ENCODE peak calls at places on chromosomes 11 and 22, in six cellular contexts. E, Y, A, N, O and T are unnamed samples.

GRCh38 chr11:121687961-121688566 is 235.3 kb upstream of the SORL1-AS1 start:
- DNase-seq in O (no peak), E (no peak), N (no peak), Y (peak; percentile 58), A (no peak), T (peak; percentile 16)

GRCh38 chr22:36344106-36344827 is 43.5 kb downstream of the MYH9 start:
- DNase-seq in E (no peak), A (no peak), N (no peak), O (no peak), Y (no peak), T (no peak)

GRCh38 chr11:46249103-46249942 is 28.1 kb upstream of the CREB3L1 start:
- DNase-seq in O (no peak), A (no peak), Y (no peak), E (no peak), N (no peak), T (no peak)

GRCh38 chr11:74366576-74366975 is 31.7 kb downstream of the PGM2L1 start:
- DNase-seq in N (no peak), A (no peak), E (no peak), O (no peak), Y (peak; percentile 38), T (peak; percentile 4)

GRCh38 chr11:64489831-64490441 is 101.1 kb upstream of the SLC22A12 start:
- DNase-seq in E (peak; percentile 43), A (peak; percentile 60), O (no peak), Y (peak; percentile 84), N (peak; percentile 66), T (peak; percentile 57)

GRCh38 chr11:40819230-40819629 is 640.2 kb downstream of the LRRC4C start:
- DNase-seq in Y (peak; percentile 48), O (no peak), A (no peak), E (no peak), N (no peak), T (no peak)

GRCh38 chr11:45233121-45233803 is 52.9 kb downstream of the SYT13 start:
- DNase-seq in N (peak; percentile 83), A (peak; percentile 57), E (peak; percentile 60), Y (peak; percentile 87), O (peak; percentile 69), T (peak; percentile 66)

GRCh38 chr22:27099896-27100295 is 442.5 kb downstream of the MIAT start:
- DNase-seq in A (no peak), E (no peak), N (no peak), Y (peak; percentile 61), O (no peak), T (no peak)

GRCh38 chr11:117584056-117584830 is 212.8 kb downstream of the DSCAML1 start:
- DNase-seq in N (no peak), Y (no peak), O (no peak), A (no peak), E (no peak), T (peak; percentile 41)

GRCh38 chr22:23237841-23238240 is 57.5 kb downstream of the BCR start:
- DNase-seq in N (no peak), O (no peak), E (no peak), A (no peak), Y (no peak), T (no peak)

GRCh38 chr11:2589538-2589934 is 110.3 kb downstream of the KCNQ1OT1 start:
- DNase-seq in A (peak; percentile 1), N (peak; percentile 30), O (peak; percentile 43), E (no peak), Y (no peak), T (no peak)

GRCh38 chr11:78654071-78654470 is 79.4 kb upstream of the NARS2 start:
- DNase-seq in O (no peak), E (no peak), Y (peak; percentile 17), A (no peak), N (no peak), T (no peak)

GRCh38 chr11:101438126-101438525 is 145.7 kb downstream of the TRPC6 start:
- DNase-seq in E (no peak), Y (no peak), N (no peak), O (no peak), A (no peak), T (peak; percentile 31)

GRCh38 chr11:123357990-123358827 is 71.9 kb upstream of the GRAMD1B start:
- DNase-seq in Y (peak; percentile 64), N (peak; percentile 56), A (peak; percentile 57), O (no peak), E (peak; percentile 27), T (peak; percentile 6)

GRCh38 chr11:115389790-115390189 is 114.4 kb downstream of the CADM1 start:
- DNase-seq in N (no peak), Y (no peak), O (no peak), E (no peak), A (no peak), T (no peak)

GRCh38 chr11:86488553-86488952 is 113.9 kb downstream of the CCDC81 start:
- DNase-seq in O (no peak), Y (no peak), A (no peak), N (no peak), E (no peak), T (no peak)

GRCh38 chr11:2762451-2762850 is 62.7 kb upstream of the KCNQ1OT1 start:
- DNase-seq in O (no peak), A (no peak), Y (no peak), N (no peak), E (peak; percentile 13), T (no peak)

GRCh38 chr11:119728651-119729580 is at the start of gene NECTIN1:
- DNase-seq in Y (peak; percentile 87), E (peak; percentile 90), O (peak; percentile 89), A (peak; percentile 96), N (peak; percentile 91), T (peak; percentile 85)

GRCh38 chr11:76859708-76860233 is 947 bp upstream of the ACER3 start:
- DNase-seq in O (no peak), Y (peak; percentile 10), N (peak; percentile 56), A (no peak), E (no peak), T (no peak)

DNA sequence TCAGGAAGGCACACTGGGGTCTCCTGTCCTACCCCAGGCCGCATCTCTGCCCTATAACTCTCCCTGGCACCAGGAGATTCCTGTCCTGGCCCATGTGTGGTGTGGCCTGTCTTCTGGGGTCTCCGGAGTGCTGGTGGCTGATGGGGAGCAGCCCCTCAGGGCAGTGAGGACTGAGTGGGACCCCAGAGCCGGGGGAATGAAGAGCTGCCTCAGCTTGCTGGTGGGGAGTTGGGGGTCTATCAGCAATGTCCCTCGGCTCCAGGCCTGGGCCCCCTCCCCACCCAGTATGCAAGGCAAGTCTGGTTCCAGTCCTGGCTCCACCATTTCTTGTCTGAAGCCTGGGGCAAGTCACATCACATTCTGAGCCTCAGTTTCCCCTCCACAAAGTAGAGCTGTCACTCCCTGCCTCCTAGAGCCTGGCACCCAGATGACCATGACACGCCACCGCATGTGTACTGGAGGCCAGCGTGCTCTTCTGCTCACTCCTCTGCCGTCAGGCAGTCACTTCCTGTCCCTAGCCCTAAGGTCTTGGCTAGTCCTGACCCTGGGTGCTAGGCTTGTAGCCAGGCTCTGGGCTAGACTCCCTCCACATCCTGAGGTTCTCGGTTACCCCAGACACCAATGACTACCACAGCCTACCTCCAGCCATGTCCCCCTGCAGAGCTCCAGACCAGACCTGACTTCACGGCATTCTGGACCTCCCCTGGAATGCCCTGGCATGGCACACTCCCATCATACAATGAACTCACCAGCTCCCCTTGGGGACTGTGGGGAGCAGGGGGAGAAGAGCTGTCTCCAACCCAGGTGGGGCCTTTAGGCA is 12.8 kb downstream of the ARAP1 start:
- DNase-seq in A (no peak), O (no peak), N (peak; percentile 51), E (no peak), Y (no peak), T (no peak)
- H3K4me3 ChIP-seq in A (no peak overlapping the region), O (no peak overlapping the region), N (no peak overlapping the region), E (no peak overlapping the region), Y (no peak overlapping the region), T (no peak overlapping the region)

GRCh38 chr22:19466848-19467752 is 11.9 kb downstream of the UFD1 start:
- DNase-seq in Y (no peak), A (no peak), E (no peak), O (no peak), N (no peak), T (no peak)
- H3K36me3 ChIP-seq in Y (peaks cover 45% of the 10 kb centered on the region), A (peaks cover 62% of the 10 kb centered on the region), E (peaks cover 100% of the 10 kb centered on the region), O (peaks cover 83% of the 10 kb centered on the region), N (peaks cover 25% of the 10 kb centered on the region), T (peaks cover 77% of the 10 kb centered on the region)

DNA sequence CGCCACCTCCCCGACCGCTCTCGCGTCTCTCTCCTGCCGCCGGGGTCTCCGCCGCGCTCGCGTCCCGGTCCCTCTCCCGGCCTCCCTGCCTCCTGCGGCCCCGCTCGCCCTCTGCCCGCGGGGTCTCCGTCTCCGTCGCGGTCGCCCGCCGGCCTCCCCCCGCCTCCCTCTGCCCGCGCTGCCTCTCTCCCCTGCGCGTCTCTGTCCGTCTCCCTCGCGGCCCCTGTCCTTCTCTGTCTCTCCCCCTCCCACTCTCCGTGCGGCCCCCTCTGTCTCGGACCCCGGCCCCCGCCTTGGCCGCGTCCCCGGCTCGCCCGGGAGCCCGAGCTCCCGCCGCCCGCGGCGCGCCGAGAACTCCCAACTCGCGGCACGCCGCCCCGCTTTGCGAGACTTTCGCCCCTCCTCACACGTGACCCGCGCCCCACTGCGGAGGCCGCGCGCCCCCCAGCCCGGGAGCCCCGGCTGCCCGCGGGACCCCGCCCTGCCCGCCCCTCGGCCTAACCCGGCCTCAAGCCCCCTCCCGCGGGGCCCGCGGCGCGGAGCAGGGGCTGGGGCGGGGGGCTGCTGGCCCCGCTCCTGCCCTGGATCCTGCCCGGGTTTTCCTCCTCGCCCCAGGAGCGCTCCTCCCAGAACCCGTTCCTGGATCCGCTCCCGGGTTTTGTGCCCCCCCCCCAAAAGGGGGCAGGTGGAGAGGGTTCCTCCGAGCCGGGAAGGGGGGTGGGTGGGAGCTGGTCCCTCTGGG is 702 bp upstream of the KCNJ4 start:
- DNase-seq in Y (peak; percentile 76), E (peak; percentile 63), O (no peak), A (peak; percentile 64), N (no peak), T (peak; percentile 21)
- H3K4me3 ChIP-seq in Y (peak overlapping the region; percentile 74), E (peak overlapping the region; percentile 84), O (peak overlapping the region; percentile 27), A (peak overlapping the region; percentile 24), N (peak overlapping the region; percentile 56), T (no peak overlapping the region)

DNA sequence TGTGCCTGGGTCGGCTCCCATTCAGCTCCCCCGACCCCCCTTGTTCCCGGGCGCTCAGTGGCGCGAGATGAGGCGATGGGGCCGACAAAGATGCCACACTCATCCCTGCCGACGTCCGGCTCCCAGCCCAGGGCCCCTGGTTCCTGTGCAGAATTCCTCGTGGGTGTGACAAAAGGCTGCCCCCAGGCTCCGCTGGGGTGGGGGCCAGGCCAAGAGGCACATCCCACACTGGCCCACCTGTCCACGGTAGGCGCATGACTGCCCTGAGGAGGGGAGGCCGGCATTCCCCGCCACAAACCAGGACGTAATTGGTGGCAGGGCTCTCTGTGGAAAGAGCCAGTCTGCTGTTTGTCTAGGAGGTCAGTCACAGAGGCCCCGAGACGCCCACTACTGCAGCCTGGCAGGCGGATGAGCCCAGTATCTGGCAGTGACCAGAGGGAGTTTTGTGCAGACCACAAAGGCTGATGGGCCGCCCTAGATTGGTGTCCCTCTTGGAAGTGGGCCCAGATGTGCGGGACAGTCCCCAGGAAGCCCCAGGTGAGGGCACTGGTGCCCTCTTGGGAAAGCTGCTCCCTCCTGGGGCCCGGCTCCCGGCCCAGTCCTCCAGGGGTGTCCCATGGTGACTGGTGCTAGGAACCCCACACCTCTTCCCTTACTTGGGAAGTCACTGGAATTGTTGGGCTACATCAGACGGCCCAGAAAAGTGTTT is 5.7 kb downstream of the CCND1 start:
- DNase-seq in A (peak; percentile 44), O (no peak), N (no peak), Y (no peak), E (no peak), T (no peak)
- H3K36me3 ChIP-seq in A (peaks cover 97% of the 10 kb centered on the region), O (no peaks in the 10 kb centered on the region), N (no peaks in the 10 kb centered on the region), Y (peaks cover 6% of the 10 kb centered on the region), E (peaks cover 40% of the 10 kb centered on the region), T (peaks cover 91% of the 10 kb centered on the region)